ENCODE peak calls at places on chromosome 17, in four cellular contexts. U is epithelial cell of esophagus, M is AG09319, Z is body of pancreas. B is an unnamed sample.

GRCh38 chr17:73262676-73263642 is 1.3 kb upstream of the CPSF4L start:
- DNase-seq in Z (peak; percentile 41), M (no peak), U (peak; percentile 24), B (no peak)

GRCh38 chr17:48795444-48796162 is 21.4 kb downstream of the TTLL6 start:
- DNase-seq in U (peak; percentile 40), Z (peak; percentile 50), M (peak; percentile 24), B (peak; percentile 31)

GRCh38 chr17:40915721-40916256 is 21.7 kb downstream of the KRT23 start:
- DNase-seq in U (peak; percentile 82), M (no peak), Z (no peak), B (no peak)

GRCh38 chr17:78620099-78620498 is 42.9 kb upstream of the DNAH17 start:
- DNase-seq in Z (no peak), M (no peak), U (no peak), B (no peak)

GRCh38 chr17:45314761-45315549 is 1.9 kb downstream of the MAP3K14 start:
- DNase-seq in M (no peak), Z (no peak), U (no peak), B (no peak)

GRCh38 chr17:14308636-14308964 is 7.7 kb downstream of the HS3ST3B1 start:
- DNase-seq in U (no peak), Z (no peak), M (no peak), B (peak; percentile 25)

GRCh38 chr17:41968676-41969075 is 2.1 kb downstream of the CNP start:
- DNase-seq in M (no peak), U (no peak), Z (no peak), B (no peak)

GRCh38 chr17:64061157-64061898 is 40.9 kb upstream of the ICAM2 start:
- DNase-seq in U (peak; percentile 77), Z (no peak), M (no peak), B (no peak)

GRCh38 chr17:71032746-71033273 is 863.5 kb downstream of the KCNJ2 start:
- DNase-seq in Z (no peak), M (no peak), U (no peak), B (no peak)

GRCh38 chr17:2955931-2956582 is 107.3 kb downstream of the OR1D5 start:
- DNase-seq in M (no peak), U (no peak), Z (no peak), B (no peak)

GRCh38 chr17:82255573-82255972 is 17.9 kb downstream of the CSNK1D start:
- DNase-seq in M (no peak), U (no peak), Z (no peak), B (no peak)
- TF ChIP-seq CTCF in M (no peak), U (no peak), Z (no peak), B (no peak)

GRCh38 chr17:67800495-67800928 is 24.8 kb upstream of the BPTF start:
- DNase-seq in U (peak; percentile 80), M (peak; percentile 36), Z (peak; percentile 85), B (peak; percentile 83)
- TF ChIP-seq CTCF in U (peak; percentile 62), M (peak; percentile 79), Z (peak; percentile 60), B (peak; percentile 62)

GRCh38 chr17:19648475-19649406 is at the start of gene ALDH3A2:
- DNase-seq in M (peak; percentile 74), Z (peak; percentile 97), U (peak; percentile 95), B (peak; percentile 97)
- TF ChIP-seq CTCF in M (peak; percentile 40), Z (peak; percentile 11), U (no peak), B (no peak)

DNA sequence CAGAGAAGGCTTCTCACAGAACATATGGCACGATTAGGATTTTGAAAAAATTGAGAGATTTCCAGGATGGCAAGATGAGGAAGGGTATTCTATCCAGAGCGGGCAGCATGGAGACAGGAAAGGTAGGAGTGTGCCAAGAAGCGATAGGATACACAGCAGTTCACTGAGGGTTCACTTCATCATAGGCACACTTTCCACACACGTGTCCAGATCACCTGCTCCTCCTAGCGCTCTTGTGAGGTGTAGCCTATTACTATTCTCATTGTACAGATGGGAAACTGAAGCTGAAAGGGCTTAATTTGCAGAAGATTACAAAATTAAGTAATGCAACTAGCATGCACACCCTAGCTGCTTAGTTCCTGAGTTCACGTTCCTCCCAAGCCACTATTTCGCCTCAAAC is 6.2 kb upstream of the ELAC2 start:
- DNase-seq in U (no peak), M (no peak), Z (no peak), B (no peak)
- TF ChIP-seq CTCF in U (no peak), M (no peak), Z (no peak), B (no peak)

DNA sequence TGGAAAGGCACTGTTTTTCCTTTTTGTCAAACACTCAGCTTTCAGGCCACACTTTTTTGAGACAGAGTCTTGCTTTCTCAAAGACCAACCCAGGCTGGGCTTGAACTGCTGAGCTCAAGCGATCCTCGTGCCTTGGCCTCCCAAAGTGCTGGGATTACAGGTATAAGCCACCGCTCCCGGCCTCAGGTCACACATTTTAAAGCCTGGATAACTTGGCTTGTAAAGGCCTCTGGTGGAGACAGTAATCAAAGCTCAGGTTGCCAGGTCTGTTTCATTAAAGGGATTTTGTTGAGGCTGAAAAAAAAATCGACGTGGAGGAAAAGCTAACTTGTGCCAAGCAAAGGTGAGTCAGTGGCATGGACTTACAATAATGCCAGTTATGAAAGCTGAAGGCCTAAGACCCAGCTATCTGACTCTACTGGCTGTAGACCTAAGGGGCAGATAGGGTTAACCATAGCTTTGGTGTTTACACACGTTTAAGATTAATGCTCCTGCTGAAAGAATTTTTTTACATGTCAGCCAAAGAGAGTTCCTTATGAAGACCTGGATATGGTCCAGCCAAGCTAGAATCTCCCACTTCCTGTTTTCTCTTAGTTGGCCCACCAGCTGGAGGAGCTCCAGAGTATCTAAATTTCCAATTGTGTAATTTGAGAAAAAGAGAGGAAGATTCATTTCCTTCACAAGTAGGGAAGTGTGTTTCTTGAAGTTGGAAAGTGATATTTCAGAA is 910 bp downstream of the NBR1 start:
- DNase-seq in Z (peak; percentile 79), U (peak; percentile 87), M (peak; percentile 78), B (peak; percentile 86)
- TF ChIP-seq CTCF in Z (peak; percentile 23), U (peak; percentile 36), M (peak; percentile 27), B (peak; percentile 12)

GRCh38 chr17:60327870-60328362 is 64.0 kb downstream of the USP32 start:
- DNase-seq in M (no peak), Z (no peak), U (no peak), B (no peak)

GRCh38 chr17:60326702-60327101 is 65.2 kb downstream of the USP32 start:
- DNase-seq in U (no peak), Z (no peak), M (no peak), B (no peak)

GRCh38 chr17:60325730-60326524 is 66.0 kb downstream of the USP32 start:
- DNase-seq in M (no peak), U (no peak), Z (no peak), B (no peak)

GRCh38 chr17:60328679-60329078 is 63.3 kb downstream of the USP32 start:
- DNase-seq in U (no peak), Z (no peak), M (no peak), B (no peak)

DNA sequence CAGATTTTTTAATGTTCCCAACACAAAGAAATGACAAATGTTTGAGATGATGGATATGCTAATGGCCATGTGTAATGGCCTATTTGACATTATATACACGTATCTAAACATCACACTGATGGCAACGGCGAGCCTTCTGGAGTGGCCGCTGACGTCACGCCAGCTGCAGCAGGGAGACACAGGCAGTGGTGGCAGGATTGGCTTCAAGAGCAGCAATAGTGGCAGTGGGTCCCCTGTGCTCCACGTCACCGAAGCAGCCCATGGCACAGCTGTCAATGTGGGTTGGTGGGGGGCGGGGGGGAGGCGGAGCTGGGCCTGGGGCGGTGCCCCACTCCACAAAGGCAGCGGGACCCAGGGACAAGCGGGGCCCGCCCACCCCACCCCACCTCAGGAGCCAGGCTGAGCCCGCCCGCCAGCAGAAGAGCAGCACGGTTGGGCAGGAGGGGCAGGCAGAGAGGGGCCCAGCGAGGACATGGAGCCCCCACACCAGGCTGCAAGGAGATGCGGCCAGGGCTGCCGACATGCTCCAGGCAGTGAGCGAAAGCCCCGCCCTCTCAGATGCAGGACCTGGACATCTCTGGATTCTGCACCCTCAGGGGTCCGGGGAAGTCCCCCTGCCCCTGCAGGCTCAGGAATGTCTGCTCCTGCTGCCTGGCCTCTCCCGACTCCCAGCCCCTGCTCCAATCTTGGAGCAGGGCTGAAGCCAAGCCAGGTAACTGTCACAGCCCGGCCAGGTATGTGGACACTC is 64.6 kb downstream of the USP32 start:
- DNase-seq in M (no peak), Z (no peak), U (no peak), B (no peak)
- TF ChIP-seq CTCF in M (no peak), Z (no peak), U (no peak), B (no peak)

DNA sequence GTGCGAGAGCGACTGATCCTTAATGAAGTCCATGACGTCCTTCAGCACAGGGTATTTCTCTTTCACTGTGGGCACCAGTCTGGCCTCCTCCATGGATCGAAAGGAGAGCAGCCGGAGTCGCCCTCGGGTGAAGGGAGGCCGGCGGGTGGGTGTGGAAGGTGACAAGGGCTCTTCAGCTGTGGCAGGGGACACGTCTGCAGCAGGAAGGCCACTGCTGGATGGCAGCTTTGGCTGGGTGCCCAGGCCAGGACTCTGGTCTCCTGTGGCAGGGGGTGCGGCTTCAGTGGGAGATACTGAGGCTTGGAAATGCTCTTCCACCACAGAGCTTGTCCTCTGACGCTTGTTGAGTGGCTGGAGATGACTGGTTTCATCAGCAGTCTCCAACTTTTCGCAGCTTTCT is 78.5 kb downstream of the ZZEF1 start:
- DNase-seq in M (no peak), U (no peak), Z (no peak), B (no peak)
- TF ChIP-seq CTCF in M (no peak), U (no peak), Z (no peak), B (no peak)

GRCh38 chr17:58083491-58084316 is 485 bp downstream of the DYNLL2 start:
- DNase-seq in U (peak; percentile 48), M (no peak), Z (peak; percentile 74), B (peak; percentile 41)

GRCh38 chr17:58081641-58082340 is 1.4 kb upstream of the DYNLL2 start:
- DNase-seq in U (no peak), Z (no peak), M (no peak), B (no peak)

GRCh38 chr17:58082870-58083490 is at the start of gene DYNLL2:
- DNase-seq in M (peak; percentile 76), U (peak; percentile 82), Z (peak; percentile 93), B (peak; percentile 91)

GRCh38 chr17:58082341-58082869 is 814 bp upstream of the DYNLL2 start:
- DNase-seq in U (no peak), M (no peak), Z (no peak), B (no peak)

GRCh38 chr17:58079300-58080033 is 3.8 kb upstream of the DYNLL2 start:
- DNase-seq in U (no peak), M (no peak), Z (no peak), B (no peak)
- TF ChIP-seq CTCF in U (no peak), M (no peak), Z (no peak), B (no peak)

GRCh38 chr17:72107100-72107499 is 13.7 kb upstream of the SOX9 start:
- DNase-seq in M (no peak), Z (no peak), U (no peak), B (no peak)
- TF ChIP-seq CTCF in M (no peak), Z (no peak), U (no peak), B (no peak)

DNA sequence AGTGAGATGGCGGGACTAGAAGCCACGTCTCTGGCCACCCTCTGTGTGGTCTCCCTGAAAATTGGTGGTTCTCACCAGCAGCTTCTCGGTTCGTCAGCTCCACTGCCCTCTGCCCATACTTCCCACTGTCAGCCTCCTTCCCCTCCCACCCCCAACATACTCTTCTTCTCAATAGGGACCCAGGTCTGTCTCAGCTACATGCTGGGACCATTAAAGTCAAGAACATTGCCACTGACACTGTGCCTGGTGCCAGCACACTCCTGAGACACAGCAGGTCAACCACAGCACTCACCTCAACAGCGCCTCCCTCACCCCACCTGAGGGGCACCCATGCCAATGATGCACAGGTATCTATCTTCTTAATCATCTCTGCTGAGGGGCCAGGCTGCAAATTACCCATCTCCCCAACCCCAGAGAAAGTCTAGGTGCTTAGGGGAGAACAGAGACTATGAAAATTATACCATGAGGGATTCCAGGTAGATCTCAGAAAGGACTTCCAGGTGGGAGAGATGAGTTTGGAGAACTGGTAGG is 1.3 kb downstream of the PLXDC1 start:
- DNase-seq in U (no peak), Z (no peak), M (no peak), B (no peak)
- TF ChIP-seq CTCF in U (no peak), Z (no peak), M (no peak), B (no peak)

B was measured in MCF 10A.